ENCODE peak calls at places on chromosomes 16 and 17, in five cellular contexts. I is T-helper 1 cell; M is stimulated activated CD4-positive, alpha-beta T cell treated with anti-CD3 and anti-CD28 coated beads, Interleukin-15, amount 100 ng/mL, for 24 hours; C is H9; P is aorta. F is an unnamed sample.

GRCh38 chr16:1140582-1140981 is 12.3 kb upstream of the CACNA1H start:
- DNase-seq in P (no peak), M (no peak), I (no peak), C (no peak), F (no peak)

GRCh38 chr17:74224959-74225725 is 11.8 kb downstream of the TTYH2 start:
- DNase-seq in M (no peak), C (no peak), I (no peak), P (no peak), F (no peak)

GRCh38 chr16:56382901-56383355 is 42.4 kb downstream of the AMFR start:
- DNase-seq in M (no peak), I (no peak), C (no peak), P (no peak), F (peak; percentile 37)

GRCh38 chr17:78125976-78126894 is 2.3 kb downstream of the TMC6 start:
- DNase-seq in P (no peak), M (peak; percentile 35), C (no peak), I (no peak), F (no peak)

GRCh38 chr16:5900046-5900445 is 802.5 kb upstream of the EEF2KMT start:
- DNase-seq in I (no peak), M (no peak), C (no peak), P (no peak), F (no peak)

GRCh38 chr17:8847891-8848290 is 19.6 kb downstream of the PIK3R6 start:
- DNase-seq in C (peak; percentile 16), M (no peak), P (no peak), I (no peak), F (no peak)

GRCh38 chr17:65163990-65164495 is 26.9 kb downstream of the RGS9 start:
- DNase-seq in M (peak; percentile 66), C (peak; percentile 47), I (no peak), P (peak; percentile 22), F (peak; percentile 81)

GRCh38 chr17:48002208-48002919 is 31.5 kb downstream of the CDK5RAP3 start:
- DNase-seq in C (no peak), I (no peak), P (no peak), M (no peak), F (peak; percentile 81)

GRCh38 chr17:3973498-3974137 is 9.4 kb upstream of the ATP2A3 start:
- DNase-seq in C (peak; percentile 29), I (no peak), P (no peak), M (no peak), F (no peak)

GRCh38 chr17:41301916-41302901 is at the start of gene KRTAP29-1:
- DNase-seq in C (no peak), M (no peak), P (no peak), I (no peak), F (no peak)

GRCh38 chr16:85696761-85697160 is 8.0 kb upstream of the GINS2 start:
- DNase-seq in M (no peak), C (no peak), P (no peak), I (no peak), F (no peak)

GRCh38 chr16:78673157-78673556 is 573.7 kb downstream of the WWOX start:
- DNase-seq in I (no peak), M (no peak), C (no peak), P (no peak), F (no peak)

GRCh38 chr17:333626-334396 is 18.8 kb downstream of the RPH3AL start:
- DNase-seq in I (no peak), P (peak; percentile 85), C (peak; percentile 81), M (peak; percentile 16), F (peak; percentile 49)

GRCh38 chr16:29992371-29992967 is 2.9 kb downstream of the HIRIP3 start:
- DNase-seq in P (peak; percentile 57), M (no peak), C (no peak), I (no peak), F (no peak)

GRCh38 chr16:3057181-3058166 is 8.0 kb upstream of the IL32 start:
- DNase-seq in I (no peak), C (no peak), P (no peak), M (no peak), F (no peak)

GRCh38 chr17:57284984-57285646 is 28.8 kb downstream of the MSI2 start:
- DNase-seq in C (no peak), I (peak; percentile 11), P (no peak), M (peak; percentile 76), F (no peak)

GRCh38 chr17:43860927-43861622 is 14.1 kb downstream of the CD300LG start:
- DNase-seq in P (no peak), I (no peak), C (no peak), M (no peak), F (no peak)

GRCh38 chr17:37084375-37084774 is 135.6 kb downstream of the AATF start:
- DNase-seq in M (no peak), P (no peak), C (no peak), I (no peak), F (no peak)

F was measured in Daoy.